ENCODE peak calls at places on chromosomes 16 and 17, in eight cellular contexts. Z is choroid plexus epithelial cell, V is HuH-7.5, Q is NCI-H1048, G is RWPE1, C is HAP-1, R is endothelial cell, K is ureter. H is an unnamed sample.

GRCh38 chr17:17326275-17326875 is 23.2 kb downstream of the NT5M start:
- DNase-seq in V (no peak), G (no peak), Z (no peak), R (no peak), Q (no peak), C (no peak), K (no peak), H (no peak)

GRCh38 chr17:64240261-64240740 is 22.8 kb downstream of the TEX2 start:
- DNase-seq in G (no peak), V (no peak), K (no peak), Q (no peak), Z (no peak), R (no peak), C (no peak), H (peak)

GRCh38 chr17:59493867-59494266 is 71.5 kb upstream of the DHX40 start:
- DNase-seq in R (no peak), V (no peak), Z (no peak), Q (no peak), C (peak), G (no peak), K (peak), H (no peak)

GRCh38 chr16:81864646-81865382 is 85.7 kb downstream of the PLCG2 start:
- DNase-seq in K (no peak), V (no peak), G (no peak), Q (no peak), R (no peak), C (no peak), Z (no peak), H (no peak)

GRCh38 chr16:78501744-78502143 is 402.3 kb downstream of the WWOX start:
- DNase-seq in C (no peak), Q (no peak), V (no peak), K (no peak), R (no peak), G (no peak), Z (no peak), H (no peak)

GRCh38 chr17:81576621-81577277 is 24.6 kb upstream of the FAAP100 start:
- DNase-seq in Q (no peak), K (no peak), C (peak), R (no peak), G (peak), Z (peak), V (peak), H (no peak)

GRCh38 chr16:3938843-3939624 is 58.5 kb upstream of the CREBBP start:
- DNase-seq in R (peak), V (peak), C (peak), Q (peak), G (peak), Z (peak), K (no peak), H (peak)

GRCh38 chr17:40460585-40460975 is 17.3 kb downstream of the IGFBP4 start:
- DNase-seq in Q (no peak), C (no peak), K (no peak), R (no peak), Z (no peak), G (no peak), V (no peak), H (no peak)

GRCh38 chr16:78871241-78871640 is 729.3 kb downstream of the MAF start:
- DNase-seq in Z (no peak), G (no peak), K (no peak), R (no peak), Q (no peak), C (no peak), V (no peak), H (no peak)

GRCh38 chr16:14232106-14232890 is 161.2 kb downstream of the MRTFB start:
- DNase-seq in R (no peak), C (no peak), K (no peak), Q (no peak), Z (peak), V (no peak), G (no peak), H (no peak)

GRCh38 chr17:56742601-56743000 is 91.1 kb downstream of the C17orf67 start:
- DNase-seq in K (no peak), V (no peak), Q (no peak), G (no peak), C (no peak), R (no peak), Z (peak), H (no peak)

GRCh38 chr17:40065771-40066510 is 3.2 kb downstream of the THRA start:
- DNase-seq in V (no peak), Q (no peak), Z (no peak), K (no peak), G (no peak), C (no peak), R (no peak), H (no peak)

GRCh38 chr16:58378401-58378800 is 13.9 kb upstream of the GINS3 start:
- DNase-seq in K (no peak), C (no peak), Z (no peak), V (no peak), Q (no peak), R (no peak), G (no peak), H (no peak)

GRCh38 chr16:75591001-75591852 is 25.0 kb downstream of the GABARAPL2 start:
- DNase-seq in Q (no peak), Z (peak), C (no peak), R (no peak), G (no peak), V (no peak), K (no peak), H (peak)

GRCh38 chr17:58254803-58255202 is 16.4 kb downstream of the LPO start:
- DNase-seq in Z (no peak), C (no peak), K (no peak), G (no peak), Q (no peak), R (no peak), V (no peak), H (no peak)